ENCODE peak calls at places on chromosomes 2 and 18, in six cellular contexts. S is SK-N-SH, Y is HCT116, G is HepG2, X is K562, T is GM12878. H is an unnamed sample. For H3K4me1, the result is how much of the 10 kb centered on the place peaks cover.

GRCh38 chr18:9669016-9669415 is 39.1 kb upstream of the RAB31 start:
- DNase-seq in G (no peak), Y (no peak), S (no peak), X (no peak), T (no peak), H (no peak)

GRCh38 chr2:221747289-221747972 is 175.3 kb upstream of the EPHA4 start:
- DNase-seq in Y (no peak), G (no peak), S (no peak), X (no peak), T (no peak), H (no peak)

GRCh38 chr18:12410121-12410520 is 2.4 kb downstream of the PRELID3A start:
- DNase-seq in X (no peak), G (no peak), S (no peak), Y (no peak), T (no peak), H (no peak)

GRCh38 chr2:200259577-200259957 is 46.9 kb upstream of the SPATS2L start:
- DNase-seq in Y (no peak), G (no peak), S (no peak), T (no peak), X (no peak), H (no peak)

GRCh38 chr18:11096411-11096810 is 53.0 kb downstream of the PIEZO2 start:
- DNase-seq in T (no peak), G (no peak), Y (no peak), X (no peak), S (no peak), H (no peak)

GRCh38 chr2:238875161-238875530 is 27.3 kb downstream of the TWIST2 start:
- DNase-seq in S (no peak), Y (no peak), X (peak), G (no peak), T (no peak), H (no peak)

GRCh38 chr2:28389399-28390240 is 3.0 kb upstream of the FOSL2 start:
- DNase-seq in S (peak), G (no peak), T (no peak), X (no peak), Y (no peak), H (no peak)

GRCh38 chr2:7026740-7027139 is 109.5 kb downstream of the RNF144A start:
- DNase-seq in G (no peak), T (no peak), X (no peak), Y (no peak), S (peak), H (no peak)

GRCh38 chr18:47528343-47528742 is 276.9 kb upstream of the SKOR2 start:
- DNase-seq in S (no peak), Y (no peak), T (no peak), G (no peak), X (no peak), H (no peak)

GRCh38 chr2:46164581-46165301 is 132.5 kb upstream of the EPAS1 start:
- DNase-seq in G (no peak), T (no peak), S (no peak), X (no peak), Y (no peak), H (no peak)

GRCh38 chr2:98486374-98486981 is 41.8 kb downstream of the INPP4A start:
- DNase-seq in S (no peak), G (no peak), Y (no peak), T (no peak), X (no peak), H (no peak)

GRCh38 chr2:241300000-241300399 is 15.5 kb downstream of the HDLBP start:
- DNase-seq in T (no peak), Y (no peak), G (no peak), X (peak), S (no peak), H (no peak)

GRCh38 chr18:77472486-77472885 is 222.8 kb downstream of the GALR1 start:
- DNase-seq in X (no peak), G (no peak), Y (no peak), S (no peak), T (no peak), H (no peak)

GRCh38 chr2:240989451-240990265 is 8.8 kb upstream of the SNED1 start:
- DNase-seq in Y (peak), X (peak), T (no peak), G (peak), S (no peak), H (peak)

GRCh38 chr2:112121682-112122254 is 16.4 kb upstream of the FBLN7 start:
- DNase-seq in X (no peak), S (peak), T (no peak), G (peak), Y (peak), H (no peak)

GRCh38 chr18:8011906-8012305 is 444.8 kb downstream of the PTPRM start:
- DNase-seq in S (no peak), G (no peak), Y (no peak), X (no peak), T (no peak), H (no peak)

GRCh38 chr2:102258386-102259074 is 52.8 kb upstream of the IL1RL1 start:
- DNase-seq in Y (peak), X (no peak), T (no peak), G (no peak), S (no peak), H (peak)

GRCh38 chr2:124261456-124261855 is 236.4 kb downstream of the CNTNAP5 start:
- DNase-seq in T (no peak), X (no peak), S (no peak), Y (no peak), G (no peak), H (no peak)

GRCh38 chr2:204794624-204795023 is 249.3 kb downstream of the PARD3B start:
- DNase-seq in X (no peak), G (no peak), S (no peak), Y (no peak), T (no peak), H (no peak)

GRCh38 chr2:196108604-196109003 is 40.0 kb upstream of the DNAH7 start:
- DNase-seq in T (no peak), S (no peak), Y (no peak), X (no peak), G (no peak), H (no peak)

GRCh38 chr2:196112408-196113039 is 43.9 kb upstream of the DNAH7 start:
- DNase-seq in Y (no peak), S (no peak), G (no peak), T (no peak), X (no peak), H (no peak)

GRCh38 chr2:196113061-196113974 is 44.7 kb upstream of the DNAH7 start:
- DNase-seq in Y (no peak), T (no peak), G (no peak), X (no peak), S (no peak), H (no peak)
- TF ChIP-seq REST in Y (no peak), T (no peak), G (no peak), X (no peak), S (no peak), H (no peak)

DNA sequence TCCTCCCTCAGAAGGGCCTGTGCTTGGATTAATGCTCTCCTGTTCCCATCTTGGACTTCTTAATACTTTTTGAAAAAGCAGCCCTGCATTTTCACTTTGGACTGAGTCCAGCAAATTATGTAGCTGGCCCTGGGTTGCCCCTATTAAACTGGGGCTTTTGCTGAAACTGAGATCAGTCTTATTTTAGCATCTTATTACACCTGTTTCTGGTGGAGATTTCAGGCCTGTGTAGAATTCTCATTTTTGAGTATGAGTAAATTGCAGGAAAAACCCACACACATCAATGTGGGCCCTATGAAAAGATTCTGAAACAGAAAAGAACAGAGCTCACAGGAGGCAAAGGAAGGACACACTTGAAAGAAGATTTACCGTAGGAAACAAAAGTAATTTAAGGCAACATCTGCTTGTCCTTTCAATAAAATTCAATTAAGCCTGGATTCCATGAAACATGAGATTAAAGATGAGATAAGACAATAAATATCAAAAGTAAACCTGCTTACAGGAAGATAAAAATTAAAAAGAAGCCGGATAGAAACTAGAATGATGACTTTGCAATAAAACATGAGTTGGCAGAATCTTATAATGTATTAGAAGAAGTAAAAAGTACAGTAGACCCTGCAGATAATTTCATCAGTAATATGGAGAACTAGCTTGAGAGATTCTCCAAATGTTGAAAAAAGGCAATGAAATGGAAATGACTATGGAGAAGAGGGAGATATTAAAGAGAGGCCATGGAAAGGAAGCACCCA is 90.7 kb upstream of the GCFC2 start:
- DNase-seq in S (no peak), Y (no peak), G (no peak), X (no peak), T (peak), H (no peak)
- H3K4me1 ChIP-seq in S (under half), Y (under half), G (under half), X (under half), T (under half), H (under half)

GRCh38 chr2:71704688-71705087 is 251.3 kb downstream of the DYSF start:
- DNase-seq in T (no peak), S (no peak), G (no peak), Y (no peak), X (no peak), H (no peak)

GRCh38 chr2:71702071-71702970 is 249.0 kb downstream of the DYSF start:
- DNase-seq in X (no peak), S (no peak), G (no peak), Y (no peak), T (no peak), H (no peak)

GRCh38 chr2:71705171-71705960 is 252.0 kb downstream of the DYSF start:
- DNase-seq in G (no peak), X (no peak), S (no peak), Y (no peak), T (no peak), H (no peak)

GRCh38 chr2:71702971-71703898 is 249.9 kb downstream of the DYSF start:
- DNase-seq in G (no peak), X (no peak), Y (no peak), T (no peak), S (no peak), H (no peak)

DNA sequence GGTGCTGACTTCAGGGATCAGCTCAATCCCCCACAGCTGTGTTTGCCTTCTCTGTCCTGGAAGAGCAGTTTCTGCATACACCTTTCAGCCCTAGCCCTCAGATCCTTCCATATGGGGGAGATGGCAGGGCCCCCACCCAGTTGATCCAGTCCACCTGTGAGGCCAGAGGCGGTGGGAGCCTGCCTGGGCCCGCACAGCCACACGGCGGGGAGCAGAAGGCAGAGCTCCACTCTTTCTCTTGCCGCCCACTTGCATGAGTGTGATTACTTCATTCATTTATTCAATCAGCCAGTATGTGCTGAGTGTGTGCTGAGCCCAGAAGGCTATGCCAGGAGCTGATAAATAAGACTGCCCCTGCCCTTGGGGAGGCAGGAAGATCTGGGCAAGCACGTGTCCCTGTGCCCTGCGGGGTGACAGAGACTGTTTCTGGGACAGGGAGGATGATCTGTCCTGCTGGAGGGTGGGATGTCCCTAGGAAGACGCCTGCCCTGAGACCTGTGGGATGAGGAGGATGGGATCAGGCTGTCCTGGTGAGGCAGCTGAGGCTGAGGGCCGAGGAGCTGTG is 250.7 kb downstream of the DYSF start:
- DNase-seq in S (no peak), T (no peak), X (no peak), Y (no peak), G (no peak), H (no peak)
- TF ChIP-seq SIN3A in S (no peak), T (no peak), X (no peak), Y (no peak), G (no peak), H (no peak)

GRCh38 chr2:121519732-121520640 is 10.7 kb upstream of the RNU4ATAC start:
- DNase-seq in S (no peak), X (no peak), T (no peak), G (peak), Y (no peak), H (no peak)

GRCh38 chr2:121520641-121520994 is 10.1 kb upstream of the RNU4ATAC start:
- DNase-seq in T (no peak), X (no peak), S (no peak), G (no peak), Y (no peak), H (no peak)

GRCh38 chr2:121519153-121519552 is 11.5 kb upstream of the RNU4ATAC start:
- DNase-seq in S (no peak), X (no peak), G (no peak), Y (no peak), T (no peak), H (no peak)

GRCh38 chr2:121524650-121525425 is 5.8 kb upstream of the RNU4ATAC start:
- DNase-seq in G (no peak), T (no peak), S (no peak), X (peak), Y (no peak), H (no peak)

GRCh38 chr2:121521359-121521758 is 9.3 kb upstream of the RNU4ATAC start:
- DNase-seq in S (no peak), X (no peak), Y (no peak), T (no peak), G (no peak), H (no peak)
- TF ChIP-seq REST in S (no peak), X (no peak), Y (no peak), T (no peak), G (no peak), H (no peak)

DNA sequence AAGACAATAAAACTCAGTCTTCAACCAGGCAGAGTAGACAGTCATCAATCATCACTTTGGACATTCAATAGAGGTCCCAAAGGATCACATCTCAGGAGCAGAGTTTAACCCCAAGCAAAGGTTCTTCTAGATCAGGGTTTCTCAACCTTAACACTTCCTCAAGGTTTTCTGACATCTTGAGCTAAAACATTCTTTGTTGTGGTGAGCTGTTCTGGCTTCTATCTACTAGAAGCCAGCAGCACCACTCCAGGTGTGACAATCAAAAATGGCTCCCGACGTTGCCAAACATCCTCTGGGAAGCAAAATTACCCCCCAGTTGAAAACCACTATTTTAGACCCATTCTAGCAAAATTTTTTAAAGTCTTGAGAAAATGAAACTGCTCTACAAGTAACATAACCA is 22.0 kb downstream of the RTTN start:
- DNase-seq in T (no peak), G (no peak), Y (no peak), X (no peak), S (no peak), H (no peak)
- H3K4me1 ChIP-seq in T (under half), G (under half), Y (half or more), X (under half), S (under half), H (under half)

GRCh38 chr2:22855761-22856184 is 529.2 kb upstream of the KLHL29 start:
- DNase-seq in Y (no peak), G (no peak), T (no peak), X (no peak), S (peak), H (no peak)
- TF ChIP-seq SIN3A in Y (no peak), G (no peak), T (no peak), X (no peak), S (no peak), H (no peak)

DNA sequence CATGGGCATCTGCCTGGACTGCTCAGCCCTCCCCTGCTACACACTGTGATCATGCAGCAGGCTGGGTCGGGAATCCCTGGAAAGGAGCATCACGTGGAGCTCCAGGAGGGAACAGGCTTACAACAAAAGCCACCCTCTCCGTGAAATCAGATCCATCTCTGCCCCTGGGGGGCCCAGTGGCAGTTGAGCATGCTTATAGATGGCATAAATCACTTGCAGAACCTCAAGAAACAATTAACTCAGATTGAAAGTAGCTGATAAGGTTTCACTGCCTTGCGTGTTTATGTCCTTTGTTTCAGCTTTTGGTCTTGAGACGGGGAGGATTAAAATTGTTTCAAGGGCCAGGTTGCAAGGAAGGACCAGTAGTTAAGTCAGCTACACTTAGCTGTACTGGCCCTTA is 354.8 kb upstream of the MEIS1 start:
- DNase-seq in X (no peak), T (no peak), G (no peak), Y (no peak), S (peak), H (no peak)
- TF ChIP-seq REST in X (no peak), T (no peak), G (no peak), Y (no peak), S (no peak), H (no peak)

GRCh38 chr18:74275736-74276135 is 16.0 kb downstream of the CYB5A start:
- DNase-seq in Y (no peak), X (no peak), G (no peak), T (no peak), S (no peak), H (no peak)

GRCh38 chr18:74276609-74277008 is 15.2 kb downstream of the CYB5A start:
- DNase-seq in G (no peak), T (no peak), S (no peak), X (no peak), Y (no peak), H (no peak)

GRCh38 chr18:74273394-74273793 is 18.4 kb downstream of the CYB5A start:
- DNase-seq in S (no peak), Y (no peak), X (no peak), G (no peak), T (no peak), H (no peak)

GRCh38 chr18:74271656-74272055 is 20.1 kb downstream of the CYB5A start:
- DNase-seq in T (no peak), X (no peak), G (no peak), Y (no peak), S (no peak), H (no peak)

GRCh38 chr18:74274690-74275089 is 17.1 kb downstream of the CYB5A start:
- DNase-seq in S (no peak), X (no peak), T (no peak), Y (no peak), G (no peak), H (no peak)
- H3K4me1 ChIP-seq in S (under half), X (under half), T (under half), Y (under half), G (half or more), H (under half)

DNA sequence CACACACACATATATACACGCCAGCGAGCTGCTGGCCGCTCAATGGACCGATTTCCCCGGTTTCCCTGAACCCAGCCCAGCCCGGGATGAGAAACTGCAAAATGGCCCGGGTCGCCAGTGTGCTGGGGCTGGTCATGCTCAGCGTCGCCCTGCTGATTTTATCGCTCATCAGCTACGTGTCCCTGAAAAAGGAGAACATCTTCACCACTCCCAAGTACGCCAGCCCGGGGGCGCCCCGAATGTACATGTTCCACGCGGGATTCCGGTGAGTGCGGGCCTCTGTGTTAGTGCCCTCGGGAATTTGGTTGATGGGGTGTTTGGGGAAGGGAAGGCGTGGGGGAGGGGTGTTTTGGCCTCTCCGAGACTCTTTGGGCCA is 392 bp downstream of the ST8SIA3 start:
- DNase-seq in X (no peak), G (no peak), Y (no peak), S (peak), T (no peak), H (no peak)
- TF ChIP-seq SIN3A in X (no peak), G (no peak), Y (no peak), S (no peak), T (no peak), H (no peak)